ENCODE peak calls at places on chromosomes 11 and 22, in seven cellular contexts. One of them, this sample, is unnamed.

GRCh38 chr11:64744544-64745218 is 739 bp upstream of the RASGRP2 start:
- DNase-seq in kidney epithelial cell: no peak
- DNase-seq in GM04504: no peak
- DNase-seq in HT1080: no peak
- DNase-seq in neural crest cell: no peak
- DNase-seq in activated effector memory CD4-positive, alpha-beta T cell treated with Interleukin-2 at 50 U/mL for 16 hours: peak; percentile 53
- DNase-seq in ELF-1: no peak
- DNase-seq in this sample: no peak

GRCh38 chr22:47053013-47053864 is 290.8 kb downstream of the TBC1D22A start:
- DNase-seq in kidney epithelial cell: no peak
- DNase-seq in GM04504: no peak
- DNase-seq in HT1080: no peak
- DNase-seq in neural crest cell: no peak
- DNase-seq in activated effector memory CD4-positive, alpha-beta T cell treated with Interleukin-2 at 50 U/mL for 16 hours: no peak
- DNase-seq in ELF-1: no peak
- DNase-seq in this sample: no peak

GRCh38 chr11:65459552-65459951 is 37.0 kb downstream of the NEAT1 start:
- DNase-seq in kidney epithelial cell: no peak
- DNase-seq in GM04504: no peak
- DNase-seq in HT1080: no peak
- DNase-seq in neural crest cell: no peak
- DNase-seq in activated effector memory CD4-positive, alpha-beta T cell treated with Interleukin-2 at 50 U/mL for 16 hours: no peak
- DNase-seq in ELF-1: peak; percentile 90
- DNase-seq in this sample: no peak

GRCh38 chr11:126061707-126062678 is 673 bp downstream of the CDON start:
- DNase-seq in kidney epithelial cell: no peak
- DNase-seq in GM04504: no peak
- DNase-seq in HT1080: no peak
- DNase-seq in neural crest cell: peak; percentile 28
- DNase-seq in activated effector memory CD4-positive, alpha-beta T cell treated with Interleukin-2 at 50 U/mL for 16 hours: peak; percentile 6
- DNase-seq in ELF-1: peak; percentile 71
- DNase-seq in this sample: no peak

GRCh38 chr11:70078796-70079616 is 889 bp downstream of the ANO1 start:
- DNase-seq in kidney epithelial cell: no peak
- DNase-seq in GM04504: no peak
- DNase-seq in HT1080: no peak
- DNase-seq in neural crest cell: no peak
- DNase-seq in activated effector memory CD4-positive, alpha-beta T cell treated with Interleukin-2 at 50 U/mL for 16 hours: no peak
- DNase-seq in ELF-1: no peak
- DNase-seq in this sample: no peak

GRCh38 chr11:71425851-71426250 is 22.3 kb downstream of the DHCR7 start:
- DNase-seq in kidney epithelial cell: peak; percentile 37
- DNase-seq in GM04504: no peak
- DNase-seq in HT1080: no peak
- DNase-seq in neural crest cell: no peak
- DNase-seq in activated effector memory CD4-positive, alpha-beta T cell treated with Interleukin-2 at 50 U/mL for 16 hours: no peak
- DNase-seq in ELF-1: no peak
- DNase-seq in this sample: no peak

GRCh38 chr11:116651098-116651756 is 121.6 kb downstream of the BUD13 start:
- DNase-seq in kidney epithelial cell: no peak
- DNase-seq in GM04504: no peak
- DNase-seq in HT1080: no peak
- DNase-seq in neural crest cell: no peak
- DNase-seq in activated effector memory CD4-positive, alpha-beta T cell treated with Interleukin-2 at 50 U/mL for 16 hours: no peak
- DNase-seq in ELF-1: no peak
- DNase-seq in this sample: no peak

GRCh38 chr22:42414565-42415298 is 17.5 kb downstream of the NFAM1 start:
- DNase-seq in kidney epithelial cell: no peak
- DNase-seq in GM04504: no peak
- DNase-seq in HT1080: no peak
- DNase-seq in neural crest cell: no peak
- DNase-seq in activated effector memory CD4-positive, alpha-beta T cell treated with Interleukin-2 at 50 U/mL for 16 hours: no peak
- DNase-seq in ELF-1: no peak
- DNase-seq in this sample: no peak

GRCh38 chr11:111838054-111838453 is 33.3 kb downstream of the ALG9 start:
- DNase-seq in kidney epithelial cell: no peak
- DNase-seq in GM04504: no peak
- DNase-seq in HT1080: no peak
- DNase-seq in neural crest cell: no peak
- DNase-seq in activated effector memory CD4-positive, alpha-beta T cell treated with Interleukin-2 at 50 U/mL for 16 hours: no peak
- DNase-seq in ELF-1: no peak
- DNase-seq in this sample: no peak

GRCh38 chr11:27203077-27203476 is 159.9 kb downstream of the CCDC34 start:
- DNase-seq in kidney epithelial cell: no peak
- DNase-seq in GM04504: no peak
- DNase-seq in HT1080: no peak
- DNase-seq in neural crest cell: no peak
- DNase-seq in activated effector memory CD4-positive, alpha-beta T cell treated with Interleukin-2 at 50 U/mL for 16 hours: no peak
- DNase-seq in ELF-1: no peak
- DNase-seq in this sample: no peak

GRCh38 chr11:115921986-115922385 is 417.8 kb upstream of the CADM1 start:
- DNase-seq in kidney epithelial cell: no peak
- DNase-seq in GM04504: no peak
- DNase-seq in HT1080: no peak
- DNase-seq in neural crest cell: no peak
- DNase-seq in activated effector memory CD4-positive, alpha-beta T cell treated with Interleukin-2 at 50 U/mL for 16 hours: no peak
- DNase-seq in ELF-1: no peak
- DNase-seq in this sample: no peak

GRCh38 chr11:69005183-69005630 is 7.8 kb downstream of the MRGPRF start:
- DNase-seq in kidney epithelial cell: no peak
- DNase-seq in GM04504: no peak
- DNase-seq in HT1080: no peak
- DNase-seq in neural crest cell: no peak
- DNase-seq in activated effector memory CD4-positive, alpha-beta T cell treated with Interleukin-2 at 50 U/mL for 16 hours: no peak
- DNase-seq in ELF-1: no peak
- DNase-seq in this sample: no peak

GRCh38 chr22:47020157-47020556 is 257.7 kb downstream of the TBC1D22A start:
- DNase-seq in kidney epithelial cell: no peak
- DNase-seq in GM04504: no peak
- DNase-seq in HT1080: no peak
- DNase-seq in neural crest cell: no peak
- DNase-seq in activated effector memory CD4-positive, alpha-beta T cell treated with Interleukin-2 at 50 U/mL for 16 hours: no peak
- DNase-seq in ELF-1: no peak
- DNase-seq in this sample: no peak

GRCh38 chr22:45897736-45898135 is 79.2 kb downstream of the WNT7B start:
- DNase-seq in kidney epithelial cell: no peak
- DNase-seq in GM04504: no peak
- DNase-seq in HT1080: no peak
- DNase-seq in neural crest cell: no peak
- DNase-seq in activated effector memory CD4-positive, alpha-beta T cell treated with Interleukin-2 at 50 U/mL for 16 hours: no peak
- DNase-seq in ELF-1: no peak
- DNase-seq in this sample: no peak

GRCh38 chr11:45662665-45663485 is 2.5 kb downstream of the CHST1 start:
- DNase-seq in kidney epithelial cell: peak; percentile 55
- DNase-seq in GM04504: peak; percentile 62
- DNase-seq in HT1080: peak; percentile 88
- DNase-seq in neural crest cell: no peak
- DNase-seq in activated effector memory CD4-positive, alpha-beta T cell treated with Interleukin-2 at 50 U/mL for 16 hours: no peak
- DNase-seq in ELF-1: peak; percentile 35
- DNase-seq in this sample: peak; percentile 71

GRCh38 chr22:40525250-40525884 is 111.2 kb downstream of the MRTFA start:
- DNase-seq in kidney epithelial cell: no peak
- DNase-seq in GM04504: no peak
- DNase-seq in HT1080: peak; percentile 45
- DNase-seq in neural crest cell: peak; percentile 49
- DNase-seq in activated effector memory CD4-positive, alpha-beta T cell treated with Interleukin-2 at 50 U/mL for 16 hours: peak; percentile 54
- DNase-seq in ELF-1: peak; percentile 63
- DNase-seq in this sample: no peak

GRCh38 chr11:70695086-70695960 is 297.0 kb downstream of the CTTN start:
- DNase-seq in kidney epithelial cell: no peak
- DNase-seq in GM04504: no peak
- DNase-seq in HT1080: no peak
- DNase-seq in neural crest cell: no peak
- DNase-seq in activated effector memory CD4-positive, alpha-beta T cell treated with Interleukin-2 at 50 U/mL for 16 hours: no peak
- DNase-seq in ELF-1: no peak
- DNase-seq in this sample: peak; percentile 7

GRCh38 chr11:31757245-31757835 is 53.8 kb downstream of the PAX6 start:
- DNase-seq in kidney epithelial cell: no peak
- DNase-seq in GM04504: no peak
- DNase-seq in HT1080: no peak
- DNase-seq in neural crest cell: no peak
- DNase-seq in activated effector memory CD4-positive, alpha-beta T cell treated with Interleukin-2 at 50 U/mL for 16 hours: no peak
- DNase-seq in ELF-1: no peak
- DNase-seq in this sample: no peak

GRCh38 chr11:45399166-45399565 is 113.0 kb upstream of the SYT13 start:
- DNase-seq in kidney epithelial cell: no peak
- DNase-seq in GM04504: no peak
- DNase-seq in HT1080: no peak
- DNase-seq in neural crest cell: no peak
- DNase-seq in activated effector memory CD4-positive, alpha-beta T cell treated with Interleukin-2 at 50 U/mL for 16 hours: no peak
- DNase-seq in ELF-1: no peak
- DNase-seq in this sample: no peak

GRCh38 chr11:4480577-4481539 is 1.6 kb upstream of the OR52K1 start:
- DNase-seq in kidney epithelial cell: no peak
- DNase-seq in GM04504: no peak
- DNase-seq in HT1080: peak; percentile 93
- DNase-seq in neural crest cell: no peak
- DNase-seq in activated effector memory CD4-positive, alpha-beta T cell treated with Interleukin-2 at 50 U/mL for 16 hours: no peak
- DNase-seq in ELF-1: no peak
- DNase-seq in this sample: no peak

GRCh38 chr11:46444305-46444704 is 52.7 kb upstream of the CHRM4 start:
- DNase-seq in kidney epithelial cell: no peak
- DNase-seq in GM04504: no peak
- DNase-seq in HT1080: no peak
- DNase-seq in neural crest cell: no peak
- DNase-seq in activated effector memory CD4-positive, alpha-beta T cell treated with Interleukin-2 at 50 U/mL for 16 hours: no peak
- DNase-seq in ELF-1: no peak
- DNase-seq in this sample: no peak

GRCh38 chr11:75816561-75817239 is 1.7 kb downstream of the UVRAG start:
- DNase-seq in kidney epithelial cell: no peak
- DNase-seq in GM04504: no peak
- DNase-seq in HT1080: no peak
- DNase-seq in neural crest cell: no peak
- DNase-seq in activated effector memory CD4-positive, alpha-beta T cell treated with Interleukin-2 at 50 U/mL for 16 hours: no peak
- DNase-seq in ELF-1: no peak
- DNase-seq in this sample: no peak

GRCh38 chr11:69641681-69642548 is 959 bp downstream of the CCND1 start:
- DNase-seq in kidney epithelial cell: no peak
- DNase-seq in GM04504: no peak
- DNase-seq in HT1080: no peak
- DNase-seq in neural crest cell: no peak
- DNase-seq in activated effector memory CD4-positive, alpha-beta T cell treated with Interleukin-2 at 50 U/mL for 16 hours: no peak
- DNase-seq in ELF-1: no peak
- DNase-seq in this sample: no peak

GRCh38 chr22:26956346-26956745 is 299.0 kb downstream of the MIAT start:
- DNase-seq in kidney epithelial cell: no peak
- DNase-seq in GM04504: no peak
- DNase-seq in HT1080: no peak
- DNase-seq in neural crest cell: no peak
- DNase-seq in activated effector memory CD4-positive, alpha-beta T cell treated with Interleukin-2 at 50 U/mL for 16 hours: no peak
- DNase-seq in ELF-1: no peak
- DNase-seq in this sample: no peak

GRCh38 chr11:72812968-72813739 is 1.1 kb upstream of the ATG16L2 start:
- DNase-seq in kidney epithelial cell: no peak
- DNase-seq in GM04504: no peak
- DNase-seq in HT1080: peak; percentile 81
- DNase-seq in neural crest cell: peak; percentile 44
- DNase-seq in activated effector memory CD4-positive, alpha-beta T cell treated with Interleukin-2 at 50 U/mL for 16 hours: peak; percentile 52
- DNase-seq in ELF-1: peak; percentile 86
- DNase-seq in this sample: no peak

GRCh38 chr11:60265373-60266214 is 14.9 kb upstream of the MS4A4A start:
- DNase-seq in kidney epithelial cell: no peak
- DNase-seq in GM04504: no peak
- DNase-seq in HT1080: peak; percentile 71
- DNase-seq in neural crest cell: peak; percentile 55
- DNase-seq in activated effector memory CD4-positive, alpha-beta T cell treated with Interleukin-2 at 50 U/mL for 16 hours: no peak
- DNase-seq in ELF-1: peak; percentile 11
- DNase-seq in this sample: peak; percentile 0

GRCh38 chr11:88402192-88402715 is 64.7 kb upstream of the CTSC start:
- DNase-seq in kidney epithelial cell: peak; percentile 86
- DNase-seq in GM04504: peak; percentile 86
- DNase-seq in HT1080: peak; percentile 58
- DNase-seq in neural crest cell: no peak
- DNase-seq in activated effector memory CD4-positive, alpha-beta T cell treated with Interleukin-2 at 50 U/mL for 16 hours: no peak
- DNase-seq in ELF-1: no peak
- DNase-seq in this sample: peak; percentile 75

GRCh38 chr11:81476345-81476744 is 1257.3 kb downstream of the FAM181B start:
- DNase-seq in kidney epithelial cell: no peak
- DNase-seq in GM04504: no peak
- DNase-seq in HT1080: no peak
- DNase-seq in neural crest cell: no peak
- DNase-seq in activated effector memory CD4-positive, alpha-beta T cell treated with Interleukin-2 at 50 U/mL for 16 hours: no peak
- DNase-seq in ELF-1: no peak
- DNase-seq in this sample: no peak

GRCh38 chr11:120337896-120338840 is 2.0 kb downstream of the ARHGEF12 start:
- DNase-seq in kidney epithelial cell: no peak
- DNase-seq in GM04504: no peak
- DNase-seq in HT1080: no peak
- DNase-seq in neural crest cell: no peak
- DNase-seq in activated effector memory CD4-positive, alpha-beta T cell treated with Interleukin-2 at 50 U/mL for 16 hours: no peak
- DNase-seq in ELF-1: no peak
- DNase-seq in this sample: no peak

GRCh38 chr22:17064498-17065100 is 20.2 kb upstream of the IL17RA start:
- DNase-seq in kidney epithelial cell: no peak
- DNase-seq in GM04504: no peak
- DNase-seq in HT1080: no peak
- DNase-seq in neural crest cell: no peak
- DNase-seq in activated effector memory CD4-positive, alpha-beta T cell treated with Interleukin-2 at 50 U/mL for 16 hours: no peak
- DNase-seq in ELF-1: no peak
- DNase-seq in this sample: no peak

GRCh38 chr22:47301820-47302475 is 539.5 kb downstream of the TBC1D22A start:
- DNase-seq in kidney epithelial cell: no peak
- DNase-seq in GM04504: no peak
- DNase-seq in HT1080: no peak
- DNase-seq in neural crest cell: no peak
- DNase-seq in activated effector memory CD4-positive, alpha-beta T cell treated with Interleukin-2 at 50 U/mL for 16 hours: no peak
- DNase-seq in ELF-1: peak; percentile 45
- DNase-seq in this sample: no peak

GRCh38 chr22:44026630-44027511 is 2.8 kb downstream of the PARVB start:
- DNase-seq in kidney epithelial cell: no peak
- DNase-seq in GM04504: peak; percentile 46
- DNase-seq in HT1080: peak; percentile 72
- DNase-seq in neural crest cell: no peak
- DNase-seq in activated effector memory CD4-positive, alpha-beta T cell treated with Interleukin-2 at 50 U/mL for 16 hours: peak; percentile 31
- DNase-seq in ELF-1: peak; percentile 35
- DNase-seq in this sample: no peak

This sample was measured in AG09309.